ENCODE peak calls at places on chromosomes 6 and 20, in ten cellular contexts. G is GM13976; F is activated B cell treated with CpG ODN at 0.5 μM for 24 hours; U is stimulated activated CD8-positive, alpha-beta memory T cell treated with anti-CD3 and anti-CD28 coated beads, Interleukin-15, amount 100 ng/mL, for 24 hours; O is endodermal cell; A is body of pancreas; B is endothelial cell; H is T-helper 2 cell; E is NCI-H1092 treated with DMSO at 0.1 percent for 48 hours; I is NCI-H345. T is an unnamed sample.

GRCh38 chr20:35055445-35056276 is 36.9 kb downstream of the TRPC4AP start:
- DNase-seq in A (no peak), H (no peak), F (no peak), B (no peak), E (no peak), O (no peak), I (no peak), U (no peak), G (peak), T (no peak)

GRCh38 chr6:168713839-168714238 is 272.9 kb downstream of the SMOC2 start:
- DNase-seq in F (no peak), A (peak), O (peak), B (peak), G (no peak), I (no peak), U (no peak), H (no peak), E (no peak), T (peak)

GRCh38 chr20:46644733-46645132 is 6.5 kb downstream of the SLC13A3 start:
- DNase-seq in G (no peak), F (no peak), B (no peak), U (no peak), E (no peak), O (no peak), A (no peak), I (no peak), H (no peak), T (no peak)

GRCh38 chr6:18632670-18633410 is 245.7 kb downstream of the RNF144B start:
- DNase-seq in H (no peak), E (no peak), G (no peak), F (no peak), I (no peak), A (no peak), U (no peak), O (no peak), B (no peak), T (peak)

GRCh38 chr6:54617730-54618129 is 228.8 kb upstream of the FAM83B start:
- DNase-seq in U (no peak), G (no peak), F (no peak), A (no peak), E (no peak), O (no peak), I (no peak), B (no peak), H (no peak), T (no peak)

GRCh38 chr6:121105461-121105860 is 228.8 kb downstream of the TBC1D32 start:
- DNase-seq in A (no peak), G (no peak), B (no peak), I (no peak), O (no peak), H (no peak), U (no peak), E (no peak), F (no peak), T (peak)

GRCh38 chr6:123636282-123636681 is 468 bp downstream of the TRDN start:
- DNase-seq in B (no peak), A (no peak), E (no peak), G (no peak), H (no peak), O (no peak), I (no peak), U (no peak), F (no peak), T (no peak)

GRCh38 chr6:11769244-11769643 is 9.4 kb downstream of the ADTRP start:
- DNase-seq in F (no peak), G (no peak), O (no peak), U (no peak), E (no peak), H (no peak), I (no peak), A (no peak), B (no peak), T (no peak)

GRCh38 chr20:38926934-38927616 is 858 bp downstream of the FAM83D start:
- DNase-seq in G (no peak), U (no peak), I (no peak), B (no peak), O (no peak), A (no peak), H (no peak), F (no peak), E (peak), T (peak)